ENCODE peak calls at places on chromosomes 4 and X, in nine cellular contexts. Z is EL; S is stimulated activated CD4-positive, alpha-beta T cell treated with anti-CD3 and anti-CD28 coated beads, Interleukin-15, amount 100 ng/mL, for 1 hour; R is activated CD4-positive, alpha-beta memory T cell treated with anti-CD3 and anti-CD28 coated beads for 36 hours; G is ureter; V is activated CD4-positive, alpha-beta T cell treated with anti-CD3 and anti-CD28 coated beads, Interleukin-2, amount 50 U/mL, for 1 hour; U is dorsolateral prefrontal cortex; W is HT1080; O is aorta. N is an unnamed sample.

GRCh38 chr4:6795821-6796220 is 13.3 kb downstream of the KIAA0232 start:
- DNase-seq in Z (no peak), S (no peak), R (no peak), G (no peak), V (no peak), U (no peak), W (no peak), O (no peak), N (no peak)

GRCh38 chr4:73193155-73193554 is 65.4 kb downstream of the ANKRD17 start:
- DNase-seq in Z (no peak), S (no peak), R (no peak), G (no peak), V (no peak), U (no peak), W (no peak), O (no peak), N (no peak)

GRCh38 chr4:186712690-186713089 is 11.0 kb downstream of the FAT1 start:
- DNase-seq in Z (peak), S (no peak), R (no peak), G (no peak), V (no peak), U (no peak), W (no peak), O (no peak), N (no peak)

GRCh38 chrX:519741-520140 is 110.8 kb upstream of the SHOX start:
- DNase-seq in Z (peak), S (no peak), R (no peak), G (no peak), V (no peak), U (no peak), W (no peak), O (no peak), N (no peak)

GRCh38 chr4:161813889-161814288 is 349.9 kb downstream of the FSTL5 start:
- DNase-seq in Z (no peak), S (no peak), R (no peak), G (no peak), V (no peak), U (no peak), W (no peak), O (no peak), N (no peak)

GRCh38 chr4:145755802-145756201 is 75.9 kb downstream of the C4orf51 start:
- DNase-seq in Z (peak), S (no peak), R (no peak), G (no peak), V (no peak), U (no peak), W (no peak), O (no peak), N (no peak)

GRCh38 chr4:1097553-1097952 is 15.8 kb downstream of the RNF212 start:
- DNase-seq in Z (no peak), S (no peak), R (no peak), G (no peak), V (no peak), U (no peak), W (no peak), O (no peak), N (no peak)

GRCh38 chr4:137892134-137892533 is 350.0 kb downstream of the SLC7A11 start:
- DNase-seq in Z (peak), S (no peak), R (no peak), G (no peak), V (no peak), U (no peak), W (no peak), O (no peak), N (no peak)

GRCh38 chrX:120457766-120458180 is 11.3 kb downstream of the LAMP2 start:
- DNase-seq in Z (peak), S (no peak), R (peak), G (no peak), V (no peak), U (no peak), W (peak), O (no peak), N (no peak)

GRCh38 chr4:16083217-16084191 is at the start of gene PROM1:
- DNase-seq in Z (no peak), S (no peak), R (peak), G (no peak), V (no peak), U (no peak), W (no peak), O (peak), N (no peak)

GRCh38 chrX:32673193-32673592 is 538.2 kb downstream of the DMD start:
- DNase-seq in Z (no peak), S (no peak), R (no peak), G (no peak), V (no peak), U (no peak), W (peak), O (no peak), N (no peak)

GRCh38 chr4:1536579-1537409 is 130.6 kb upstream of the NKX1-1 start:
- DNase-seq in Z (no peak), S (no peak), R (no peak), G (no peak), V (no peak), U (no peak), W (no peak), O (peak), N (no peak)

GRCh38 chr4:16176621-16177020 is 49.6 kb downstream of the TAPT1 start:
- DNase-seq in Z (no peak), S (no peak), R (no peak), G (no peak), V (no peak), U (no peak), W (no peak), O (no peak), N (no peak)

GRCh38 chr4:146107587-146107986 is 67.9 kb upstream of the LSM6 start:
- DNase-seq in Z (no peak), S (no peak), R (no peak), G (no peak), V (no peak), U (no peak), W (no peak), O (no peak), N (no peak)

GRCh38 chr4:10109995-10110670 is 6.5 kb downstream of the WDR1 start:
- DNase-seq in Z (no peak), S (no peak), R (no peak), G (no peak), V (no peak), U (no peak), W (no peak), O (no peak), N (no peak)

GRCh38 chrX:47380268-47380667 is 9.9 kb downstream of the ZNF157 start:
- DNase-seq in Z (no peak), S (peak), R (peak), G (no peak), V (peak), U (no peak), W (peak), O (peak), N (no peak)

GRCh38 chr4:145625677-145626622 is 6.8 kb downstream of the MMAA start:
- DNase-seq in Z (no peak), S (no peak), R (no peak), G (no peak), V (no peak), U (no peak), W (no peak), O (no peak), N (no peak)

GRCh38 chrX:35841872-35842271 is 43.7 kb downstream of the MAGEB16 start:
- DNase-seq in Z (no peak), S (no peak), R (no peak), G (no peak), V (no peak), U (no peak), W (peak), O (no peak), N (no peak)

GRCh38 chr4:16418814-16419213 is 192.5 kb upstream of the TAPT1 start:
- DNase-seq in Z (peak), S (no peak), R (no peak), G (no peak), V (no peak), U (no peak), W (peak), O (no peak), N (no peak)

GRCh38 chrX:101759000-101759399 is 99.3 kb upstream of the ARMCX2 start:
- DNase-seq in Z (peak), S (no peak), R (peak), G (no peak), V (peak), U (no peak), W (peak), O (no peak), N (no peak)

GRCh38 chr4:151689211-151689991 is 71.4 kb downstream of the GATB start:
- DNase-seq in Z (no peak), S (no peak), R (no peak), G (no peak), V (no peak), U (no peak), W (no peak), O (no peak), N (no peak)

GRCh38 chrX:74132265-74132664 is 171.7 kb upstream of the ZCCHC13 start:
- DNase-seq in Z (no peak), S (no peak), R (no peak), G (no peak), V (no peak), U (no peak), W (no peak), O (no peak), N (no peak)

GRCh38 chr4:13143234-13143633 is 340.9 kb downstream of the RAB28 start:
- DNase-seq in Z (no peak), S (no peak), R (no peak), G (no peak), V (no peak), U (no peak), W (no peak), O (no peak), N (no peak)

GRCh38 chr4:161714022-161714751 is 449.6 kb downstream of the FSTL5 start:
- DNase-seq in Z (peak), S (no peak), R (no peak), G (no peak), V (no peak), U (no peak), W (peak), O (no peak), N (no peak)

GRCh38 chr4:5142726-5143125 is 91.4 kb downstream of the STK32B start:
- DNase-seq in Z (peak), S (no peak), R (no peak), G (peak), V (no peak), U (no peak), W (peak), O (no peak), N (no peak)

GRCh38 chrX:67582436-67582835 is 38.6 kb downstream of the AR start:
- DNase-seq in Z (no peak), S (no peak), R (no peak), G (no peak), V (no peak), U (no peak), W (no peak), O (no peak), N (no peak)

GRCh38 chrX:153448556-153449280 is 2.9 kb upstream of the TREX2 start:
- DNase-seq in Z (no peak), S (no peak), R (no peak), G (no peak), V (no peak), U (no peak), W (no peak), O (no peak), N (no peak)

GRCh38 chr4:9885958-9886357 is 104.5 kb downstream of the DRD5 start:
- DNase-seq in Z (no peak), S (no peak), R (no peak), G (no peak), V (no peak), U (no peak), W (no peak), O (no peak), N (no peak)

GRCh38 chr4:37535872-37536271 is 150.3 kb downstream of the RELL1 start:
- DNase-seq in Z (peak), S (no peak), R (no peak), G (no peak), V (no peak), U (no peak), W (no peak), O (no peak), N (no peak)

GRCh38 chr4:174826660-174827059 is 2.4 kb downstream of the GLRA3 start:
- DNase-seq in Z (no peak), S (no peak), R (no peak), G (no peak), V (no peak), U (no peak), W (no peak), O (no peak), N (no peak)

GRCh38 chrX:129981207-129981553 is 1.3 kb upstream of the BCORL1 start:
- DNase-seq in Z (no peak), S (no peak), R (no peak), G (no peak), V (no peak), U (no peak), W (no peak), O (no peak), N (no peak)

GRCh38 chr4:123559955-123560669 is 163.5 kb downstream of the SPRY1 start:
- DNase-seq in Z (no peak), S (no peak), R (no peak), G (no peak), V (no peak), U (no peak), W (peak), O (no peak), N (no peak)